ENCODE peak calls at places on chromosomes 13 and 19, in four cellular contexts. M is mesendoderm, B is T-helper 17 cell, J is hepatic stellate cell. I is an unnamed sample.

GRCh38 chr19:6213696-6214585 is 65.8 kb downstream of the MLLT1 start:
- DNase-seq in J (no peak), M (no peak), B (no peak), I (no peak)

GRCh38 chr13:50386527-50387123 is 371.4 kb downstream of the KCNRG start:
- DNase-seq in J (peak), M (peak), B (no peak), I (peak)

GRCh38 chr19:48501446-48501960 is 10.1 kb downstream of the LMTK3 start:
- DNase-seq in M (peak), J (no peak), B (peak), I (no peak)

GRCh38 chr19:5799247-5800241 is 5.3 kb upstream of the NRTN start:
- DNase-seq in M (no peak), B (no peak), J (no peak), I (no peak)

GRCh38 chr13:29369060-29369743 is 226.3 kb downstream of the SLC7A1 start:
- DNase-seq in M (peak), B (no peak), J (peak), I (peak)

GRCh38 chr19:4375620-4376228 is 24.6 kb downstream of the SH3GL1 start:
- DNase-seq in J (peak), B (no peak), M (peak), I (peak)

GRCh38 chr19:15323496-15324235 is 8.7 kb downstream of the BRD4 start:
- DNase-seq in M (peak), B (no peak), J (no peak), I (peak)

GRCh38 chr13:43003729-43004128 is 11.7 kb upstream of the EPSTI1 start:
- DNase-seq in B (no peak), M (no peak), J (no peak), I (no peak)

GRCh38 chr19:6066661-6067646 is 43.3 kb downstream of the RFX2 start:
- DNase-seq in B (peak), M (peak), J (peak), I (peak)

GRCh38 chr13:109569938-109570711 is 216.3 kb downstream of the IRS2 start:
- DNase-seq in J (no peak), M (no peak), B (no peak), I (no peak)

GRCh38 chr13:101700598-101700997 is 248.1 kb downstream of the ITGBL1 start:
- DNase-seq in M (no peak), J (peak), B (no peak), I (no peak)

GRCh38 chr19:28239270-28239669 is 973.7 kb downstream of the UQCRFS1 start:
- DNase-seq in B (no peak), M (peak), J (peak), I (no peak)